ENCODE peak calls at places on chromosomes 4 and X, in eight cellular contexts. D is right lobe of liver, B is AG10803, Q is lower leg skin, V is WERI-Rb-1, W is sigmoid colon, E is astrocyte of the cerebellum, J is nephron progenitor cell. S is an unnamed sample.

GRCh38 chr4:6716958-6717655 is 1.1 kb downstream of the BLOC1S4 start:
- DNase-seq in D (no peak), B (no peak), Q (peak; percentile 63), V (no peak), W (no peak), E (no peak), J (no peak), S (no peak)

GRCh38 chrX:132967049-132967448 is 8.6 kb upstream of the HS6ST2 start:
- DNase-seq in D (no peak), B (no peak), Q (no peak), V (no peak), W (no peak), E (no peak), J (no peak), S (no peak)

GRCh38 chrX:48498374-48498809 is 10.4 kb upstream of the PORCN start:
- DNase-seq in D (no peak), B (peak; percentile 64), Q (no peak), V (no peak), W (no peak), E (peak; percentile 24), J (no peak), S (peak; percentile 33)

GRCh38 chr4:180909279-180909678 is 1333.9 kb upstream of the TENM3 start:
- DNase-seq in D (no peak), B (peak; percentile 23), Q (no peak), V (peak; percentile 51), W (no peak), E (no peak), J (peak; percentile 9), S (no peak)

GRCh38 chrX:276588-277171 is 4.5 kb upstream of the PLCXD1 start:
- DNase-seq in D (peak; percentile 63), B (peak; percentile 58), Q (peak; percentile 89), V (no peak), W (peak; percentile 71), E (no peak), J (peak; percentile 26), S (peak; percentile 58)

GRCh38 chr4:150949342-150949741 is 65.7 kb downstream of the LRBA start:
- DNase-seq in D (no peak), B (no peak), Q (no peak), V (no peak), W (no peak), E (no peak), J (no peak), S (no peak)

GRCh38 chrX:140505421-140506337 is 810 bp upstream of the SOX3 start:
- DNase-seq in D (no peak), B (no peak), Q (no peak), V (no peak), W (no peak), E (no peak), J (no peak), S (no peak)

GRCh38 chr4:181416966-181417365 is 826.2 kb upstream of the TENM3 start:
- DNase-seq in D (no peak), B (no peak), Q (no peak), V (no peak), W (no peak), E (no peak), J (no peak), S (no peak)

GRCh38 chrX:40156472-40157227 is 58.9 kb upstream of the BCOR start:
- DNase-seq in D (no peak), B (no peak), Q (no peak), V (peak; percentile 65), W (no peak), E (no peak), J (peak; percentile 54), S (no peak)

GRCh38 chrX:47217852-47218279 is 615 bp upstream of the CDK16 start:
- DNase-seq in D (peak; percentile 97), B (peak; percentile 98), Q (peak; percentile 99), V (peak; percentile 99), W (peak; percentile 99), E (peak; percentile 99), J (peak; percentile 99), S (peak; percentile 96)

GRCh38 chr4:54169176-54169575 is 59.9 kb upstream of the PDGFRA start:
- DNase-seq in D (no peak), B (peak; percentile 7), Q (no peak), V (no peak), W (no peak), E (no peak), J (no peak), S (no peak)

GRCh38 chr4:54165011-54165410 is 64.1 kb upstream of the PDGFRA start:
- DNase-seq in D (no peak), B (no peak), Q (no peak), V (no peak), W (no peak), E (no peak), J (no peak), S (no peak)

GRCh38 chr4:54167508-54167907 is 61.6 kb upstream of the PDGFRA start:
- DNase-seq in D (no peak), B (no peak), Q (peak; percentile 13), V (no peak), W (no peak), E (no peak), J (no peak), S (no peak)

GRCh38 chr4:54159543-54159942 is 59.6 kb downstream of the GSX2 start:
- DNase-seq in D (no peak), B (no peak), Q (no peak), V (no peak), W (no peak), E (no peak), J (no peak), S (no peak)

GRCh38 chr4:54165438-54165837 is 63.7 kb upstream of the PDGFRA start:
- DNase-seq in D (no peak), B (peak; percentile 96), Q (no peak), V (no peak), W (no peak), E (peak; percentile 94), J (no peak), S (no peak)
- TF ChIP-seq CTCF in D (no peak), B (peak; percentile 16), Q (no peak), V (no peak), W (no peak), E (no peak), J (no peak), S (no peak)

GRCh38 chr4:37799941-37800554 is 26.4 kb upstream of the PGM2 start:
- DNase-seq in D (no peak), B (peak; percentile 8), Q (no peak), V (no peak), W (no peak), E (no peak), J (no peak), S (no peak)

GRCh38 chr4:37803348-37803973 is 23.0 kb upstream of the PGM2 start:
- DNase-seq in D (no peak), B (peak; percentile 65), Q (no peak), V (no peak), W (no peak), E (peak; percentile 44), J (no peak), S (no peak)

GRCh38 chr4:37805091-37805490 is 21.4 kb upstream of the PGM2 start:
- DNase-seq in D (no peak), B (no peak), Q (no peak), V (no peak), W (no peak), E (no peak), J (no peak), S (no peak)

GRCh38 chr4:37798616-37799015 is 27.9 kb upstream of the PGM2 start:
- DNase-seq in D (no peak), B (no peak), Q (no peak), V (no peak), W (no peak), E (no peak), J (no peak), S (no peak)

DNA sequence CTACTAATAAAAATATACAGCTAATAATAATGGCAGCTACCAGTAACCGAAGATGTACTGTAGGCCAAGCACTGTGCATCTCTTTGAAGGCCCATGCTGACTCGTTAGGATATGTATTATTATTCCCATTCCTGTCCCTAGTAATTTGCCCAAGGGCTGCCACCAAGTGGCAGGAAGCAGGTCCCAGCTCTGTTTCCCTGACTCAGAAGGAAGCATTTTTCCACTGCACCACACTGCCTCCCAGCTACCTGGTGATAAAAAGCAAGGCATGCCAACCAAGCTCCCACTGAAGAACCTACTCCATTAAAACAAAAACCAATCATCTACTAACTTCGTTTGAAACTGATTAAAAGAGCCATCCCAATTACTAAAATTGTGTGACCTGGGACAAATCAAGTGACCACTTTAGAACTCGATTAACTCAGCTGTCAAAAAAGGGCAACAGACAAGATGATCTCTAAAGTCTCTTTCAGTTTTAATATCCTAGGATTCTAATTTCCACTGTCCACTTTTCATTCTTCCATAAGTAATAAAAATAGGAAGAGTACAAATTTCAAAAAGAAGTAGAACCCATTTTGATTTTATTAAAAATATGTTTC is 24.3 kb upstream of the PGM2 start:
- DNase-seq in D (peak; percentile 61), B (peak; percentile 45), Q (no peak), V (peak; percentile 82), W (no peak), E (peak; percentile 62), J (peak; percentile 34), S (peak; percentile 70)
- TF ChIP-seq CTCF in D (peak; percentile 59), B (peak; percentile 59), Q (peak; percentile 10), V (peak; percentile 77), W (peak; percentile 18), E (peak; percentile 71), J (peak; percentile 45), S (peak; percentile 29)

DNA sequence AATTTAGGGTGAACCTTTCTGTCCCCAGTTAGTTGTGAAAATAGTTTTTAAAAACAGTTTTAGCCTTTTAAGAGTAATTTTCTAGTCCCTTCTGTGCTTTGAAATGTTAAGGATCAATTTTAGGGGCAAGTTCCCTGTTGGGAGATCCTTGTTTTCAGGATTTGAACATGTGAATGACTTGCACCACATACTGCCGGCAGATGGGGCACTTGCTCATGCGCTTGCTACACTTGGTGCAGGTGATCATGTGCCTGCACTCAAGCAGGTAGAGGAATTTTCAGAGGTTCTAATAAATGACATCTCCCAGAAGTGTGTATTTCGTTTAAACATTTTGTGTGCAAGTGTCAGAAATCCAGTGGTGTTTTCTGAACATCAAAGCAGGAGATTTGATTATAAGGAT is 195.9 kb downstream of the CHM start:
- DNase-seq in D (peak; percentile 48), B (no peak), Q (no peak), V (peak; percentile 27), W (no peak), E (no peak), J (peak; percentile 37), S (peak; percentile 52)
- TF ChIP-seq CTCF in D (peak; percentile 54), B (peak; percentile 22), Q (no peak), V (peak; percentile 75), W (no peak), E (peak; percentile 48), J (peak; percentile 58), S (peak; percentile 31)

GRCh38 chr4:175252642-175253041 is 334.5 kb downstream of the ADAM29 start:
- DNase-seq in D (no peak), B (no peak), Q (peak; percentile 34), V (no peak), W (no peak), E (no peak), J (no peak), S (no peak)

DNA sequence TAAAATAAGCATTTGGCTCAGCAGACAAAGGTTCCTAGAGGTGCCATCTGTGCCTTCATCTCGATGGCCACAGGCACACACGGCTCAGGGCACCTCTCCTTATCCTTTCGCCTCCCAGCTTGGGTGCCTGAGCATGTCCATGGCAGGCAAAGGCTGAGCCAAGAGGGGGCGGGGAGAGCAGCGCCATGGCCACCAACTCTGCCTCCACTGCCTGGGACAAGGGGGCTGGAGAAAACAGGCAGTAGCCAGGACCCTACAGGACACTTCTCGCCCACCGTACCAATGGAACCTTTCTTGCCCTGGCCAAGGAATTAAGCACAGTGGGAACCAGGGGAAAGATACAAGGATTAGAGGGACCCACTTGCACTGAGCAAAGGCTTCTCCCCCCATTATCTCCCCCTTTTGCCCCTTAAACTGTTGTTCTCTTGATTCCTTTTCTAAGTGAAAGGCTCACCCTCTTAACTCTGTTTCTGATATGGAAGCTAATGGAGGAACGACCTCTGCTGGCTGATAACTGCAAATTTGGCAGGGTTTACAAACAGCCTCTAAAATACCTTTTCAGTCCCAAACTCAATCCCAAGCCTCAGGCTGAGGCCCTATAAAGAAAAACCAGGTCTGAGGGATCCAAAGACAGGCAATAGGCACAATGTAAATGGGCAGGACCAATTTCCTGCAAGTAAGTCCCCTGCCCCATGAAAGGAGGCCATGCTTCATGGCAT is 335.2 kb downstream of the ADAM29 start:
- DNase-seq in D (no peak), B (no peak), Q (peak; percentile 67), V (no peak), W (no peak), E (no peak), J (no peak), S (no peak)
- TF ChIP-seq CTCF in D (no peak), B (no peak), Q (no peak), V (peak; percentile 51), W (no peak), E (no peak), J (no peak), S (peak; percentile 26)